ENCODE peak calls at places on chromosome 11, in six cellular contexts. T, N, O, J, I and V are unnamed samples.

GRCh38 chr11:10674440-10674855 is 19.1 kb downstream of the IRAG1 start:
- DNase-seq in T (no peak), N (no peak), O (no peak), J (no peak), I (no peak), V (no peak)

GRCh38 chr11:70372076-70372475 is 26.3 kb upstream of the CTTN start:
- DNase-seq in T (no peak), N (no peak), O (no peak), J (no peak), I (no peak), V (no peak)

GRCh38 chr11:72812604-72812967 is 1.6 kb upstream of the ATG16L2 start:
- DNase-seq in T (no peak), N (no peak), O (no peak), J (no peak), I (peak), V (no peak)

GRCh38 chr11:64687641-64688533 is 35.1 kb downstream of the NRXN2 start:
- DNase-seq in T (no peak), N (no peak), O (no peak), J (no peak), I (no peak), V (no peak)

GRCh38 chr11:66112041-66112491 is 42.0 kb downstream of the PACS1 start:
- DNase-seq in T (no peak), N (no peak), O (no peak), J (no peak), I (no peak), V (no peak)

GRCh38 chr11:70568504-70569172 is 170.3 kb downstream of the CTTN start:
- DNase-seq in T (peak), N (no peak), O (peak), J (no peak), I (peak), V (peak)

GRCh38 chr11:118912742-118913410 is 12.8 kb downstream of the BCL9L start:
- DNase-seq in T (peak), N (peak), O (no peak), J (peak), I (no peak), V (peak)

GRCh38 chr11:76239483-76240142 is 33.3 kb upstream of the WNT11 start:
- DNase-seq in T (no peak), N (no peak), O (no peak), J (no peak), I (no peak), V (no peak)

GRCh38 chr11:86497836-86498235 is 123.1 kb downstream of the CCDC81 start:
- DNase-seq in T (no peak), N (no peak), O (no peak), J (no peak), I (no peak), V (no peak)

GRCh38 chr11:30876656-30877371 is 290.7 kb upstream of the MPPED2 start:
- DNase-seq in T (no peak), N (no peak), O (no peak), J (no peak), I (no peak), V (peak)

GRCh38 chr11:108628326-108628725 is 34.8 kb upstream of the EXPH5 start:
- DNase-seq in T (no peak), N (no peak), O (no peak), J (no peak), I (no peak), V (no peak)

GRCh38 chr11:108629274-108629673 is 35.6 kb upstream of the DDX10 start:
- DNase-seq in T (no peak), N (no peak), O (no peak), J (no peak), I (no peak), V (no peak)

GRCh38 chr11:108635106-108635505 is 29.8 kb upstream of the DDX10 start:
- DNase-seq in T (no peak), N (no peak), O (no peak), J (no peak), I (no peak), V (peak)

GRCh38 chr11:108628812-108629211 is 35.2 kb upstream of the EXPH5 start:
- DNase-seq in T (no peak), N (no peak), O (no peak), J (no peak), I (no peak), V (no peak)

GRCh38 chr11:108632041-108632440 is 32.8 kb upstream of the DDX10 start:
- DNase-seq in T (no peak), N (no peak), O (no peak), J (no peak), I (no peak), V (no peak)
- H3K4me3 ChIP-seq in T (no peak), N (no peak), O (no peak), J (no peak), I (no peak), V (no peak)

DNA sequence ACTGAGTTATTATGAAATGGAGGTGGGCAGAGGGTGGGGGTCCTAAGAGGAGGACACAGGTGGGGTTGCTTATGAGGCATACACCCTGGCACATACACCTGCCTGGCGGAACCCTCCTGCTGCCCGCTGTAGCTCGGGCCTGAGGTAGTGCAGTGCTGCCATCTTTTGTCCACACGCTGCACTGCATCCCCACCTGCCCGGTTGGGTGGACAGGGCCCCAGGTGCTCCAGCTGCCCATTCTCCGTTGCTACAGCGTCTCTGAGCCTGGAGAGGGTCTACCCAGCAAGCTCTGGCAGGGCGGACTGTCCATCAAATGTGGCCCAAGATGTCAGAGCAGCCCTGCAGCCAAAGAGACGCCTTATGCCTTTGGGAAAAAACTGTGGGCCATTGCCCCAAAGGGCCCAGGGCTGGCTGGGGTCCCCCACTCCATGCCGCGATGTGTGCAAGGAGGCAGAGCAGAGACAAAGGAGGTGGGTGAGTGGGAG is 131.2 kb downstream of the BUD13 start:
- DNase-seq in T (peak), N (peak), O (peak), J (no peak), I (peak), V (peak)
- TF ChIP-seq CTCF in T (peak), N (peak), O (peak), J (peak), I (peak), V (peak)

DNA sequence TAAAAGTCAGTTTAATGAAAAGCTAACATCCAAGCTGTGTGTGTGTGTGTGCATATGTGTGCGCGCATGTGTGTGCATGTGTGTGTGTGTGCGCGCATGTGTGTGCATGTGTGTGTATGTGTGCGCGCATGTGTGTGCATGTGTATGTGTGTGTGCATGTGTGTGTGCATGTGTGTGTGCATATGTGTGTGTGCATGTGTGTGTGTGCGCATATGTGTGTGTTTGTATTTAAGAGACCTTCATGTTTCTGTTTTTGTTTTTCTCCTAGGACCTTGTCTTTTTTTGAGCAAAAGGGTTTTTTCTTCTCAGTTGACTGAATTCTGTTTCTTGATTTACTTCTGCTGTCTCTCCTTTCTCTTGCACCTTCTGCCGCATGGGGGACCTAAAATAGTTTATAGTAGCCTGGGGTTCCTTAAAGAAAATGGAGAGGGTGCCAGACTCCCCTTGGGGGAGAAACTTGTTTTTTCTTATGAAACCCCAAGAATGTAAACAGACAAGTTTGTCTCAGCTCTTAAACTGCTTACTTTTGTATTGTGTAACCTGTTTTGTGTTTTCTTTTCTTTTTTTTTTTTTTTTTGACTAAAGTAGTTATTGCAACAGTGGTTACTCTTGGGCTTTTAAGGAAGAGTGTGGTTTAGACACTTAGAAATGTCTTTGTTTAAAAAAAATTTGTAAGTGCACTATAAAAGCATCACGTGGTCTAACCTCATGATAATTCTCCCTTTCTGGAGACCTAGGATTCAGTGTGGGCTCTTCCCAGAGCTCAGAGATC is 53.0 kb downstream of the OSBPL5 start:
- DNase-seq in T (no peak), N (peak), O (no peak), J (no peak), I (no peak), V (peak)
- H3K4me3 ChIP-seq in T (no peak), N (no peak), O (no peak), J (no peak), I (no peak), V (no peak)

DNA sequence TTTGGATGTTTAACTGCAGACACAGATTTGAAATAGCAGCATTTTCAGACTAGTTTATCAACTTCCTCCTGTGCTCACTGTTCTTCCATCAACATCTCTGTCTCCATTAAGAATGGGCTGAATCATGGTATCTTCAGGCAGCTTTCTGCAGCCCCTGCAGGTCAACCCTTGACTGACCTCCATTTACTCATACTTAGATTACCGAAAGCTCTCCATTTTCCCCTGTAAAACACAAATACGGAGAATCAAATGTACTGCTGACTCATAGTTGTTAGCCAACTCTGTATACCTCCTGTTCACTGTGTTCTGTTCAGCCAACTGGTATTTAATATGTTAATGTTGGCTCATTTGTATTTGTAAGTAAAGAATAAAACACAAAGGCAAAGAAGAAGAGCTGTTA is 364.0 kb downstream of the CASP12 start:
- DNase-seq in T (no peak), N (peak), O (peak), J (no peak), I (no peak), V (peak)
- TF ChIP-seq CTCF in T (no peak), N (no peak), O (no peak), J (no peak), I (no peak), V (no peak)

GRCh38 chr11:128156486-128156885 is 430.9 kb downstream of the ETS1 start:
- DNase-seq in T (no peak), N (no peak), O (peak), J (no peak), I (no peak), V (peak)

GRCh38 chr11:128155590-128155989 is 431.8 kb downstream of the ETS1 start:
- DNase-seq in T (no peak), N (no peak), O (no peak), J (no peak), I (no peak), V (peak)

GRCh38 chr11:128153697-128154048 is 433.7 kb downstream of the ETS1 start:
- DNase-seq in T (no peak), N (no peak), O (no peak), J (no peak), I (no peak), V (no peak)

GRCh38 chr11:128158860-128159259 is 428.5 kb downstream of the ETS1 start:
- DNase-seq in T (no peak), N (no peak), O (no peak), J (no peak), I (no peak), V (no peak)

DNA sequence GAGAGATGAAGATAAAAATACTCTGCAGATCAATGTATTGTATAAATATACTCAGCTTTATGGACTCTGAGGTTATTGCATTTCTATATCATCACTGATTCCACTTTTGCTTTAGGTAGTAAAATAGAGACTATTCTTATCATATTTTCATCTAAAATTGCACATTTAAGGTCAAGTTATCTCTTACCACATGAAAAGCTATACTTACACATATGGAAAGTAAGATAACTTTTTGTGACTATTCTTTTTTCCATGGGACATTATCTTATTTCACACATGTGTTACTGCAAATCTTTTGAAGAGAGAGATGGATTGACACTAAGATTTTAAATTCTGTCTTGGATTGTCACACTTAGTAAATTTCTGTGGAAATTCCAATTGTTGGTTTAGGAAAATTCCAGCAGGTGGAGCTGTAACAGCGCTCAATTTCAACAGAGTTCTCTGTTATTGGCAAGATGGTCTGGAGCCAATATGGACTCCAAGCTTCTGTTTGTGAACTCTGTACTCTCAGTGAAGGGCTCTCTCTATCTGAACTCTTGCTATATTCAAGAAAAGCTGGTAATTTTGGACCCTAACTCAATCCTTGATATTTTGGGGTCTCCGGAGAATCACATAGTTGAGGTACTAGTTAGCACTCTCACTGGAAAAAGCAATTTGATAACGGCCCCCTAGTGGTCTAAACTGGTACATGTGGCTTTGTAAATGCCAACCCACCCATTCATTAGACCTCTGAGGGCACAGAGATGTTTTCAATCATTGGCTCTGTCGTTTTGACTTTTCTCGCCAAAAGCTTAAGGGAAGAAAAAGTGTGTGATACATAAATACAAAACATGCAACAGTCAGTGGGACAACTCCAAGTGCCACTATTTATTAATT is 429.7 kb downstream of the ETS1 start:
- DNase-seq in T (peak), N (peak), O (peak), J (peak), I (peak), V (peak)
- H3K4me3 ChIP-seq in T (no peak), N (peak), O (peak), J (no peak), I (peak), V (no peak)

DNA sequence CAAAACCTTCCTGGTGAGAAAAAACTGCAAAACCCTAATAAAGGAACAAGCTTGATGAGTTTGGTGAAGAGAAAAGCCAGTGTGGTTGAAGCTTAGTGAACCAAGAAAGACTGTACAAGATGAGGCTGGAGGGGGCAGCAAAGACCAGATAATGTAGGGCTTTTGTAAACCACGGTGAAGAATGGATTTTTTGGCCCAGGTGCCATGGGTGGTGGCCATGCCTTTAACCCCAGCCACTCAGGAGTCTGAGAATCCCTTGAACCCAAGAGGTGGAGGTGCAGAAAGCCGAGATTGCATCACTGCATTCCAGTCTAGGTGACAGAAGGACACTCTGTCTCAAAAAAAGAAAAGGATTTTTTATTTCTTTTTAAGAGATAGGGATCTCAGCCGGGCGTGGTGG is 5.0 kb upstream of the ZDHHC5 start:
- DNase-seq in T (no peak), N (peak), O (no peak), J (no peak), I (no peak), V (no peak)
- TF ChIP-seq CTCF in T (no peak), N (no peak), O (no peak), J (peak), I (no peak), V (peak)

DNA sequence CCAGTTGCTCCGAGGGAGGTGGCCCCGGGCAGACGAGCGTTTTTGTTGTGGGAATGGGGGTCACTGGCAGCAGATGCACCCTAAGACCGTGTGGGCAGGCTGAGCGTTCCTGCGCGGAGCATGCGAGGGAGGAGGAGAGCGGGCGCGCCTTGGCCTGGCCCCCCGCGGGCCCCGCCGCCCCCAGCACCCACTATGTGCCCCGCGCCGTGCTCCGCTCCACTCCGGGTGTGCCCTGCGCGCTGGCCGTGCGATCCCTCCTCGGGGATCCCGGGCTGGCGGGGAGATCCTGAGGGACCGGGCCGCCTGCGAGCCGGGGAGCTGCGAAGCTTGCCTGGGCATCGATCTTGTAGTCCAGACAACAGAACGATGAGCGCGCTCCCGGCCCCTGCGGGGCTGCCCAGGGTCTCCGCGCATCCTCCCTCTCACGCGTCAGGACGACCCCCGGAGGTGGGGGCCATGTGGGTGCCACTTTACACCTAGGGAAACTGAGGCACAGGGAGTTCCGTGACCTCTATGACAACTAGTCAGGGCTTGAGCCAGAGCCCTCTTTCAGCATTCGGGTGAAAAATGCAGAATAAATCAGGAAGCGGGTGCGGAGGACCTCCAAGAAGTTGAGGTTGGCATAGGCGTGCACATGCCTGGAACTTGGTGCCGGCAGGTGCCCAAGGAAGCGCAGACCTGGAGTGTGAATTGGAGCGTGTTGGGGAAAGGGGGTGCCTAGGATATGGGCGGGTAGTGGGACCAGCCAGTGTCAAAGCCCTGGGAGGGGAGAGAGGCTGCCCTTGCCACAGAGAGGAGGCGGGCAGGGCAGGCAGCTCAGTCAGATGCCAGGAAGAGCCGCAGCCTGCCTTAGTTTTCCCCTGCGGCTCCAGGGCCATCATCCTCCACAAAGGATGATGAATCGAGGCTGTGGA is 1.3 kb upstream of the KMT5B start:
- DNase-seq in T (peak), N (no peak), O (no peak), J (no peak), I (peak), V (no peak)
- H3K4me3 ChIP-seq in T (peak), N (peak), O (peak), J (peak), I (peak), V (peak)

DNA sequence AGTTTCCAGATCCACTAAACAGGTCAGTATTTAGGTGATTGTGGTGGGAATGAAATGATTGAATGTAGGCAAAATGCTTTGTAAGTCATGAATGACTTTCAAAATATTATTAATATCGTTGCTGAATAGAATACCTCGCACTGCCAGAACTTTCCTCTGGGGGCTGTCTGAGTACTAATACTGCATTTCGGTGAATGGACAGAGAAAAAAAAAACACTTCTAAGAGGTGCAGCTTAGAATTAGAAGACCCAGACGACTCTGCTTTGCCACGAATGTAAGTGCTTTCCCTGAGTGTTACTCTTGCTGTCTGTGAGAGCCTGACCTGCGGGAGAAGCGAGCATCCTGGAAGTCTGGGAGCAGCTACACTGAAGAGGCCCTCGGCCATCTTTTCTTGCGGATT is 95.0 kb downstream of the SCN3B start:
- DNase-seq in T (no peak), N (no peak), O (peak), J (no peak), I (no peak), V (no peak)
- TF ChIP-seq CTCF in T (no peak), N (no peak), O (peak), J (no peak), I (peak), V (peak)

DNA sequence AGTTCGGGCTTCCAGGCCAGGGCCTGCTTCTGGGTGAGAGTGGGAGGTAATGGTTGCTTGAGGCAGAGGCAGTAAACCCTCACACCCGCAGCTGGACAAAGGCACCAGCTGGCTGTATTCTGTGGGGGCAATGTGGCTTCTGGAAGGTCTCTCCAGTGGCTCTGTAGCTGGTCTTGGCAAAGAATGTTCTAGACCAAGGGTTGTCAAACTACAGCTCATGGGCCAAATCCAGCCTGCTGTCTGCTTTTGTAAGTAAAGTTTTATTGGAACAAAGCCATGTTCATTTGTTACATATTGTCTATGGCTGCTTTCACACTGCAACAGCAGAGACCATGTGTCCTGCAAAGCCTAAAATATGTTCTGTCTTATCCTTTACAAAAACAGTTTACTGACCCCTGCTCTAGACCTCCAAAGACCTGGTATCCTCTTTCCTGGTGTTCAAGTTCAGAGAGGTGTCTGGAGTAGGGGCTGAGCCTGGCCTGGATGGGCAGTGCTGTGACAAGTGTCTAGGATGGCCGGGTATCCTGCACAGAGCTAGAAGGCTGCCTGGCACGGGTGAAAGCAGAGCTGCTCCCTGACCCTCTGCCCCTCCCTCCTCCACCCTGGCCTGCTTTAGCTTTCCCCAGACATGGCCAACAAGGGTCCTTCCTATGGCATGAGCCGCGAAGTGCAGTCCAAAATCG is 3.4 kb downstream of the TAGLN start:
- DNase-seq in T (no peak), N (no peak), O (no peak), J (no peak), I (no peak), V (no peak)
- H3K4me3 ChIP-seq in T (peak), N (no peak), O (peak), J (no peak), I (no peak), V (no peak)